ENCODE peak calls at places on chromosomes 3 and 15, in five cellular contexts. One of them, this sample, is unnamed.

GRCh38 chr3:134955874-134956273 is 160.8 kb downstream of the EPHB1 start:
- DNase-seq in HCT116: no peak
- DNase-seq in HepG2: no peak
- DNase-seq in esophagus muscularis mucosa: no peak
- DNase-seq in endothelial cell of umbilical vein: no peak
- DNase-seq in this sample: no peak

GRCh38 chr3:184645304-184645703 is 66.6 kb downstream of the MAGEF1 start:
- DNase-seq in HepG2: peak; percentile 10
- DNase-seq in HCT116: no peak
- DNase-seq in esophagus muscularis mucosa: no peak
- DNase-seq in endothelial cell of umbilical vein: no peak
- DNase-seq in this sample: no peak

GRCh38 chr15:79970921-79971434 is at the start of gene BCL2A1:
- DNase-seq in esophagus muscularis mucosa: no peak
- DNase-seq in HCT116: no peak
- DNase-seq in endothelial cell of umbilical vein: peak; percentile 56
- DNase-seq in HepG2: no peak
- DNase-seq in this sample: no peak

GRCh38 chr3:140467104-140467577 is 210.7 kb upstream of the TRIM42 start:
- DNase-seq in endothelial cell of umbilical vein: no peak
- DNase-seq in HCT116: peak; percentile 34
- DNase-seq in esophagus muscularis mucosa: no peak
- DNase-seq in HepG2: peak; percentile 25
- DNase-seq in this sample: no peak

GRCh38 chr3:65971281-65972252 is 67.2 kb downstream of the MAGI1 start:
- DNase-seq in HepG2: no peak
- DNase-seq in endothelial cell of umbilical vein: no peak
- DNase-seq in HCT116: no peak
- DNase-seq in esophagus muscularis mucosa: no peak
- DNase-seq in this sample: no peak

GRCh38 chr15:100873029-100873677 is 6.5 kb upstream of the ALDH1A3 start:
- DNase-seq in HepG2: peak; percentile 70
- DNase-seq in HCT116: peak; percentile 83
- DNase-seq in esophagus muscularis mucosa: no peak
- DNase-seq in endothelial cell of umbilical vein: peak; percentile 82
- DNase-seq in this sample: no peak

GRCh38 chr15:53072077-53072476 is 281.9 kb upstream of the ONECUT1 start:
- DNase-seq in HepG2: peak; percentile 35
- DNase-seq in esophagus muscularis mucosa: no peak
- DNase-seq in HCT116: peak; percentile 18
- DNase-seq in endothelial cell of umbilical vein: peak; percentile 2
- DNase-seq in this sample: peak; percentile 19

GRCh38 chr15:100218411-100218810 is 123.4 kb downstream of the ADAMTS17 start:
- DNase-seq in esophagus muscularis mucosa: no peak
- DNase-seq in HCT116: no peak
- DNase-seq in endothelial cell of umbilical vein: no peak
- DNase-seq in HepG2: no peak
- DNase-seq in this sample: no peak

GRCh38 chr3:52204337-52205073 is 6.5 kb downstream of the ALAS1 start:
- DNase-seq in HepG2: peak; percentile 47
- DNase-seq in HCT116: no peak
- DNase-seq in esophagus muscularis mucosa: no peak
- DNase-seq in endothelial cell of umbilical vein: no peak
- DNase-seq in this sample: no peak

GRCh38 chr3:145936986-145937385 is 224.0 kb downstream of the PLOD2 start:
- DNase-seq in endothelial cell of umbilical vein: no peak
- DNase-seq in esophagus muscularis mucosa: no peak
- DNase-seq in HepG2: no peak
- DNase-seq in HCT116: no peak
- DNase-seq in this sample: no peak

GRCh38 chr3:46492890-46493547 is 4.8 kb upstream of the RTP3 start:
- DNase-seq in endothelial cell of umbilical vein: no peak
- DNase-seq in HepG2: no peak
- DNase-seq in HCT116: no peak
- DNase-seq in esophagus muscularis mucosa: no peak
- DNase-seq in this sample: no peak

GRCh38 chr15:49187537-49188245 is 17.6 kb downstream of the GALK2 start:
- DNase-seq in esophagus muscularis mucosa: no peak
- DNase-seq in HCT116: no peak
- DNase-seq in HepG2: no peak
- DNase-seq in endothelial cell of umbilical vein: no peak
- DNase-seq in this sample: no peak

GRCh38 chr15:67186226-67186649 is 68.2 kb downstream of the AAGAB start:
- DNase-seq in HepG2: no peak
- DNase-seq in endothelial cell of umbilical vein: no peak
- DNase-seq in esophagus muscularis mucosa: no peak
- DNase-seq in HCT116: no peak
- DNase-seq in this sample: peak; percentile 58

GRCh38 chr15:67242665-67243064 is 11.8 kb downstream of the AAGAB start:
- DNase-seq in endothelial cell of umbilical vein: peak; percentile 32
- DNase-seq in HCT116: no peak
- DNase-seq in esophagus muscularis mucosa: no peak
- DNase-seq in HepG2: no peak
- DNase-seq in this sample: no peak

GRCh38 chr3:79515072-79515471 is 252.7 kb downstream of the ROBO1 start:
- DNase-seq in endothelial cell of umbilical vein: peak; percentile 88
- DNase-seq in HepG2: no peak
- DNase-seq in HCT116: no peak
- DNase-seq in esophagus muscularis mucosa: no peak
- DNase-seq in this sample: no peak

GRCh38 chr3:111895079-111895478 is 36.0 kb downstream of the PHLDB2 start:
- DNase-seq in HepG2: peak; percentile 16
- DNase-seq in endothelial cell of umbilical vein: peak; percentile 84
- DNase-seq in HCT116: peak; percentile 75
- DNase-seq in esophagus muscularis mucosa: no peak
- DNase-seq in this sample: no peak
- TF ChIP-seq POLR2AphosphoS5 in HepG2: no peak
- TF ChIP-seq POLR2AphosphoS5 in endothelial cell of umbilical vein: no peak
- TF ChIP-seq POLR2AphosphoS5 in HCT116: no peak
- TF ChIP-seq POLR2AphosphoS5 in esophagus muscularis mucosa: no peak
- TF ChIP-seq POLR2AphosphoS5 in this sample: no peak

GRCh38 chr3:49092948-49093852 is 671 bp downstream of the QRICH1 start:
- DNase-seq in HCT116: peak; percentile 49
- DNase-seq in esophagus muscularis mucosa: peak; percentile 93
- DNase-seq in endothelial cell of umbilical vein: peak; percentile 83
- DNase-seq in HepG2: peak; percentile 65
- DNase-seq in this sample: peak; percentile 77
- TF ChIP-seq POLR2A in HCT116: no peak
- TF ChIP-seq POLR2A in esophagus muscularis mucosa: no peak
- TF ChIP-seq POLR2A in endothelial cell of umbilical vein: no peak
- TF ChIP-seq POLR2A in HepG2: no peak
- TF ChIP-seq POLR2A in this sample: no peak

GRCh38 chr3:104548401-104548800 is 818.3 kb upstream of the ALCAM start:
- DNase-seq in esophagus muscularis mucosa: no peak
- DNase-seq in HCT116: no peak
- DNase-seq in HepG2: no peak
- DNase-seq in endothelial cell of umbilical vein: no peak
- DNase-seq in this sample: no peak
- H3K4me3 ChIP-seq in esophagus muscularis mucosa: no peak overlapping the region
- H3K4me3 ChIP-seq in HCT116: no peak overlapping the region
- H3K4me3 ChIP-seq in HepG2: no peak overlapping the region
- H3K4me3 ChIP-seq in endothelial cell of umbilical vein: no peak overlapping the region
- H3K4me3 ChIP-seq in this sample: no peak overlapping the region

DNA sequence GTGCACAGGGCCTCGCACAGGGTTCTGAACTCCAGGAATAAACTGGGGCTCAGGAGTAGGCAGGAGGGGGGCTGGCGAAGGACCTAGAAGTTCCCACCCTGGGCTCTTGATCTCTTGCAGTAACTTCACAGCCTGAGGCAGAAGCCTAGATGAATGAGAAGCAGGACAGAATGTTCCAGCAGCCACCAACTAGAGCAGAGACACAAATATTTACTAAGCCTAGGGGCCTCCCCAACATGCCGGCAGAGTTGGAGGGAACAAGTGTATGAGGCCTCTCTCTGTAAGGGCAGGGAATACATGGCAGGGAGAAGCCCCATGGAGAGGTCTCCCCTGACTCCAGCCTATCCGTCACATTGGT is 25.3 kb upstream of the C15orf39 start:
- DNase-seq in esophagus muscularis mucosa: no peak
- DNase-seq in HCT116: no peak
- DNase-seq in endothelial cell of umbilical vein: no peak
- DNase-seq in HepG2: peak; percentile 32
- DNase-seq in this sample: peak; percentile 92
- TF ChIP-seq POLR2AphosphoS5 in esophagus muscularis mucosa: no peak
- TF ChIP-seq POLR2AphosphoS5 in HCT116: no peak
- TF ChIP-seq POLR2AphosphoS5 in endothelial cell of umbilical vein: no peak
- TF ChIP-seq POLR2AphosphoS5 in HepG2: no peak
- TF ChIP-seq POLR2AphosphoS5 in this sample: peak; percentile 79

GRCh38 chr3:122246214-122246613 is 62.7 kb downstream of the CASR start:
- DNase-seq in HCT116: no peak
- DNase-seq in endothelial cell of umbilical vein: no peak
- DNase-seq in esophagus muscularis mucosa: no peak
- DNase-seq in HepG2: no peak
- DNase-seq in this sample: no peak

GRCh38 chr3:122247087-122247824 is 63.8 kb downstream of the CASR start:
- DNase-seq in HCT116: no peak
- DNase-seq in esophagus muscularis mucosa: no peak
- DNase-seq in endothelial cell of umbilical vein: no peak
- DNase-seq in HepG2: no peak
- DNase-seq in this sample: peak; percentile 46

GRCh38 chr3:122255757-122256439 is 69.2 kb upstream of the CSTA start:
- DNase-seq in HCT116: no peak
- DNase-seq in HepG2: peak; percentile 7
- DNase-seq in endothelial cell of umbilical vein: no peak
- DNase-seq in esophagus muscularis mucosa: peak; percentile 14
- DNase-seq in this sample: no peak

GRCh38 chr3:122247825-122248185 is 64.3 kb downstream of the CASR start:
- DNase-seq in HepG2: no peak
- DNase-seq in esophagus muscularis mucosa: no peak
- DNase-seq in endothelial cell of umbilical vein: no peak
- DNase-seq in HCT116: no peak
- DNase-seq in this sample: no peak

GRCh38 chr3:122251428-122251827 is 68.0 kb downstream of the CASR start:
- DNase-seq in HepG2: no peak
- DNase-seq in HCT116: no peak
- DNase-seq in endothelial cell of umbilical vein: no peak
- DNase-seq in esophagus muscularis mucosa: peak; percentile 80
- DNase-seq in this sample: no peak
- TF ChIP-seq POLR2A in HepG2: no peak
- TF ChIP-seq POLR2A in HCT116: no peak
- TF ChIP-seq POLR2A in endothelial cell of umbilical vein: no peak
- TF ChIP-seq POLR2A in esophagus muscularis mucosa: no peak
- TF ChIP-seq POLR2A in this sample: no peak

GRCh38 chr3:147419062-147419701 is 10.0 kb downstream of the ZIC1 start:
- DNase-seq in HepG2: no peak
- DNase-seq in endothelial cell of umbilical vein: no peak
- DNase-seq in esophagus muscularis mucosa: no peak
- DNase-seq in HCT116: no peak
- DNase-seq in this sample: peak; percentile 87

GRCh38 chr3:147421184-147421912 is 12.2 kb downstream of the ZIC1 start:
- DNase-seq in endothelial cell of umbilical vein: no peak
- DNase-seq in HepG2: no peak
- DNase-seq in esophagus muscularis mucosa: no peak
- DNase-seq in HCT116: no peak
- DNase-seq in this sample: peak; percentile 75

GRCh38 chr3:147422226-147422933 is 13.2 kb downstream of the ZIC1 start:
- DNase-seq in HepG2: no peak
- DNase-seq in esophagus muscularis mucosa: no peak
- DNase-seq in endothelial cell of umbilical vein: no peak
- DNase-seq in HCT116: no peak
- DNase-seq in this sample: no peak

GRCh38 chr3:147419731-147420360 is 10.7 kb downstream of the ZIC1 start:
- DNase-seq in esophagus muscularis mucosa: no peak
- DNase-seq in endothelial cell of umbilical vein: no peak
- DNase-seq in HCT116: no peak
- DNase-seq in HepG2: no peak
- DNase-seq in this sample: no peak

GRCh38 chr3:147420361-147421183 is 11.4 kb downstream of the ZIC1 start:
- DNase-seq in endothelial cell of umbilical vein: no peak
- DNase-seq in HCT116: no peak
- DNase-seq in HepG2: no peak
- DNase-seq in esophagus muscularis mucosa: no peak
- DNase-seq in this sample: no peak
- H3K4me3 ChIP-seq in endothelial cell of umbilical vein: no peak overlapping the region
- H3K4me3 ChIP-seq in HCT116: no peak overlapping the region
- H3K4me3 ChIP-seq in HepG2: no peak overlapping the region
- H3K4me3 ChIP-seq in esophagus muscularis mucosa: peak overlapping the region; percentile 14
- H3K4me3 ChIP-seq in this sample: no peak overlapping the region

This sample was measured in upper lobe of left lung.